ENCODE peak calls at places on chromosomes 12 and 14, in five cellular contexts. P is GM23338, J is mesendoderm, D is IMR-90, A is PC-3. R is an unnamed sample.
A peak's percentile ranks its signal among the peaks of the same experiment; 100 is the strongest.

GRCh38 chr14:20381341-20381740 is 32.0 kb downstream of the TEP1 start:
- DNase-seq in P (no peak), J (no peak), D (no peak), A (no peak), R (no peak)

GRCh38 chr14:87491816-87492215 is 501.2 kb downstream of the GALC start:
- DNase-seq in P (peak; percentile 47), J (peak; percentile 96), D (no peak), A (peak; percentile 82), R (peak; percentile 89)

GRCh38 chr12:123022205-123022604 is 41.7 kb downstream of the ARL6IP4 start:
- DNase-seq in P (no peak), J (no peak), D (no peak), A (no peak), R (no peak)

GRCh38 chr14:64879635-64880381 is at the start of gene SPTB:
- DNase-seq in P (peak; percentile 76), J (peak; percentile 53), D (no peak), A (peak; percentile 44), R (no peak)

GRCh38 chr12:74945771-74946198 is 263.9 kb downstream of the KCNC2 start:
- DNase-seq in P (no peak), J (no peak), D (no peak), A (peak; percentile 6), R (peak; percentile 52)

GRCh38 chr14:103628221-103628683 is 759 bp upstream of the KLC1 start:
- DNase-seq in P (peak; percentile 78), J (peak; percentile 78), D (peak; percentile 79), A (peak; percentile 89), R (peak; percentile 90)

GRCh38 chr14:91338369-91338768 is 79.3 kb downstream of the CCDC88C start:
- DNase-seq in P (no peak), J (no peak), D (no peak), A (no peak), R (no peak)

GRCh38 chr14:69868363-69868963 is 10.8 kb upstream of the SMOC1 start:
- DNase-seq in P (no peak), J (no peak), D (no peak), A (no peak), R (no peak)

GRCh38 chr12:63955831-63956685 is 111.6 kb downstream of the SRGAP1 start:
- DNase-seq in P (no peak), J (no peak), D (peak; percentile 76), A (no peak), R (no peak)

GRCh38 chr12:62686938-62687337 is 220.3 kb downstream of the MON2 start:
- DNase-seq in P (no peak), J (no peak), D (no peak), A (no peak), R (no peak)

GRCh38 chr14:50607181-50607580 is 47.2 kb downstream of the ATL1 start:
- DNase-seq in P (no peak), J (no peak), D (peak; percentile 63), A (no peak), R (peak; percentile 84)

GRCh38 chr14:104956290-104956890 is 21.8 kb downstream of the AHNAK2 start:
- DNase-seq in P (no peak), J (no peak), D (no peak), A (no peak), R (no peak)

GRCh38 chr14:74401504-74402241 is 24.3 kb downstream of the SYNDIG1L start:
- DNase-seq in P (peak; percentile 82), J (peak; percentile 92), D (no peak), A (no peak), R (no peak)

GRCh38 chr14:95533822-95534221 is 1.0 kb upstream of the GLRX5 start:
- DNase-seq in P (peak; percentile 23), J (peak; percentile 26), D (no peak), A (no peak), R (no peak)

GRCh38 chr12:95624544-95624943 is 73.3 kb upstream of the USP44 start:
- DNase-seq in P (peak; percentile 57), J (no peak), D (peak; percentile 31), A (no peak), R (peak; percentile 42)

GRCh38 chr14:99819514-99819913 is 26.3 kb downstream of the EML1 start:
- DNase-seq in P (peak; percentile 67), J (peak; percentile 41), D (no peak), A (no peak), R (no peak)

GRCh38 chr14:43651896-43652295 is 855.2 kb downstream of the FSCB start:
- DNase-seq in P (no peak), J (peak; percentile 15), D (no peak), A (no peak), R (no peak)

GRCh38 chr12:45989857-45990467 is 412 bp downstream of the SCAF11 start:
- DNase-seq in P (peak; percentile 50), J (peak; percentile 68), D (peak; percentile 47), A (peak; percentile 34), R (peak; percentile 55)

GRCh38 chr12:124718458-124718857 is 145.2 kb downstream of the SCARB1 start:
- DNase-seq in P (no peak), J (no peak), D (no peak), A (no peak), R (no peak)

GRCh38 chr12:24015771-24016170 is 66.3 kb upstream of the SOX5 start:
- DNase-seq in P (no peak), J (no peak), D (no peak), A (no peak), R (no peak)

GRCh38 chr12:70645494-70646317 is 8.5 kb upstream of the PTPRB start:
- DNase-seq in P (peak; percentile 41), J (peak; percentile 65), D (peak; percentile 85), A (peak; percentile 97), R (peak; percentile 87)

GRCh38 chr14:98634043-98634820 is 637.8 kb downstream of the BCL11B start:
- DNase-seq in P (no peak), J (no peak), D (no peak), A (no peak), R (no peak)

GRCh38 chr12:124668602-124669001 is 101.2 kb upstream of the NCOR2 start:
- DNase-seq in P (no peak), J (no peak), D (no peak), A (no peak), R (no peak)

GRCh38 chr12:116924558-116925453 is 14.1 kb downstream of the FBXW8 start:
- DNase-seq in P (no peak), J (peak; percentile 82), D (peak; percentile 91), A (peak; percentile 97), R (peak; percentile 88)

GRCh38 chr12:41140117-41140516 is 48.0 kb upstream of the PDZRN4 start:
- DNase-seq in P (no peak), J (no peak), D (no peak), A (no peak), R (no peak)

GRCh38 chr12:104682790-104683279 is 226.1 kb downstream of the CHST11 start:
- DNase-seq in P (no peak), J (no peak), D (no peak), A (no peak), R (no peak)

GRCh38 chr14:89146291-89146690 is 270.7 kb downstream of the FOXN3 start:
- DNase-seq in P (no peak), J (no peak), D (peak; percentile 32), A (no peak), R (no peak)

GRCh38 chr14:103008768-103009342 is 48.5 kb downstream of the CDC42BPB start:
- DNase-seq in P (no peak), J (peak; percentile 37), D (peak; percentile 72), A (peak; percentile 61), R (no peak)

GRCh38 chr14:68962681-68963080 is 16.4 kb downstream of the ACTN1 start:
- DNase-seq in P (no peak), J (no peak), D (no peak), A (no peak), R (no peak)

GRCh38 chr12:92144045-92144630 is 1.5 kb downstream of the BTG1 start:
- DNase-seq in P (peak; percentile 84), J (peak; percentile 95), D (peak; percentile 99), A (peak; percentile 77), R (peak; percentile 90)

GRCh38 chr14:35083530-35084150 is 37.6 kb downstream of the FAM177A1 start:
- DNase-seq in P (no peak), J (no peak), D (no peak), A (no peak), R (no peak)

GRCh38 chr14:99682809-99683618 is 1.1 kb upstream of the CYP46A1 start:
- DNase-seq in P (peak; percentile 87), J (peak; percentile 82), D (peak; percentile 48), A (peak; percentile 79), R (peak; percentile 60)

GRCh38 chr12:31887109-31887811 is 72.0 kb upstream of the RESF1 start:
- DNase-seq in P (no peak), J (no peak), D (no peak), A (no peak), R (no peak)

GRCh38 chr12:115296613-115297012 is 612.6 kb upstream of the TBX3 start:
- DNase-seq in P (no peak), J (no peak), D (no peak), A (peak; percentile 77), R (peak; percentile 17)
- H3K4me2 ChIP-seq in P (no peak overlapping the region), J (no peak overlapping the region), D (no peak overlapping the region), A (peak overlapping the region; percentile 3), R (no peak overlapping the region)

GRCh38 chr12:131132118-131132892 is 178.6 kb downstream of the ADGRD1 start:
- DNase-seq in P (peak; percentile 92), J (peak; percentile 94), D (peak; percentile 1), A (peak; percentile 69), R (no peak)

GRCh38 chr12:131131077-131131807 is 177.5 kb downstream of the ADGRD1 start:
- DNase-seq in P (no peak), J (no peak), D (no peak), A (no peak), R (no peak)

GRCh38 chr12:131133015-131133905 is 179.6 kb downstream of the ADGRD1 start:
- DNase-seq in P (no peak), J (no peak), D (no peak), A (no peak), R (no peak)

GRCh38 chr12:131130311-131130911 is 176.7 kb downstream of the ADGRD1 start:
- DNase-seq in P (no peak), J (no peak), D (no peak), A (no peak), R (no peak)

DNA sequence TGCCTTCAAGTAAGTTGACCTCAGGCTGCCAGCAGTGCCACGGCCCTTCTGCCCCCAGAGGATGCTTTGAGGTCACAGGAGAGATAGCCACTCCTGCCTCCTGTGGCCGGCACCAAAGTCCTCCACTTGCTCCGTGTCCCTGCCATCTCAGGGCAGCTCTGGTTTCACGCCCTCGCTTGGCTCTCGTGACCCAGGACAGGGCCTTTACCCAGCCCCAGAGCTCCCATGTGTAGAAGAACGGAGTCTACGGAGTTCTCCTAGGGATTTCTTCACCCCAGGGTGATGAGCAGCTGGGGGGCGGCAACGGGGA is 178.1 kb downstream of the ADGRD1 start:
- DNase-seq in P (no peak), J (no peak), D (no peak), A (no peak), R (no peak)
- H3K4me2 ChIP-seq in P (no peak overlapping the region), J (no peak overlapping the region), D (no peak overlapping the region), A (no peak overlapping the region), R (no peak overlapping the region)

DNA sequence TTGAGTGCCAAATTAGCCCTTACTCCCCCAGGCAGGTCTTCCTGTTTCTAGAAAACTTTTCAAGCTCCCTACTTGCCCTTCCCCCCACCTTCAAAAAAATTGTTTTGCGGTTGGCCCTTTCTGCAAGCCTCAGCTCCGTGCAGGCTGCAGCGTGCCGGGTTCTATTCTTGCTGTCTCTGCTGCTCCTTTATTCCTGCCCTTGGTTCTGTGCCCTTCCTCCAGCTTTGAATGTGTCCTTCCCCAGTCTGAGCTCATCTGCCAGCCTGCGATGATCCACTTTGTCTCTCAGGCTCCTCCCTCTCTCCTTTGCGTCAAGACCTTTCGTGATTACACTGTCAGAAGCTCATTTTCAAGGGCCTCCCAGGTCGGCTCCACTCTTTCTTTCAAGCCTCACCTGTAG is 98.6 kb downstream of the IRF2BPL start:
- DNase-seq in P (peak; percentile 62), J (peak; percentile 74), D (no peak), A (no peak), R (peak; percentile 59)
- H3K4me2 ChIP-seq in P (peak overlapping the region; percentile 49), J (no peak overlapping the region), D (no peak overlapping the region), A (no peak overlapping the region), R (peak overlapping the region; percentile 24)

GRCh38 chr14:93975791-93976476 is 436 bp downstream of the ASB2 start:
- DNase-seq in P (no peak), J (peak; percentile 45), D (no peak), A (no peak), R (no peak)
- H3K4me2 ChIP-seq in P (no peak overlapping the region), J (no peak overlapping the region), D (peak overlapping the region; percentile 19), A (peak overlapping the region; percentile 13), R (no peak overlapping the region)